ENCODE peak calls at places on chromosomes 1 and 21, in eight cellular contexts. One of them, this sample, is unnamed.

GRCh38 chr1:211479624-211480023 is 12.3 kb downstream of the RD3 start:
- DNase-seq in AG10803: no peak
- DNase-seq in PC-3: no peak
- DNase-seq in upper lobe of right lung: no peak
- DNase-seq in heart left ventricle: no peak
- DNase-seq in CD8-positive, alpha-beta T cell: no peak
- DNase-seq in mucosa of descending colon: no peak
- DNase-seq in neural progenitor cell: no peak
- DNase-seq in this sample: no peak

GRCh38 chr1:50645147-50645546 is 221.9 kb upstream of the DMRTA2 start:
- DNase-seq in upper lobe of right lung: no peak
- DNase-seq in CD8-positive, alpha-beta T cell: no peak
- DNase-seq in mucosa of descending colon: no peak
- DNase-seq in PC-3: no peak
- DNase-seq in AG10803: no peak
- DNase-seq in neural progenitor cell: no peak
- DNase-seq in heart left ventricle: no peak
- DNase-seq in this sample: no peak

GRCh38 chr1:67013573-67013972 is 40.4 kb downstream of the SLC35D1 start:
- DNase-seq in neural progenitor cell: no peak
- DNase-seq in PC-3: peak
- DNase-seq in heart left ventricle: no peak
- DNase-seq in mucosa of descending colon: no peak
- DNase-seq in upper lobe of right lung: no peak
- DNase-seq in CD8-positive, alpha-beta T cell: no peak
- DNase-seq in AG10803: peak
- DNase-seq in this sample: no peak

GRCh38 chr1:161287482-161288054 is 22.2 kb downstream of the MPZ start:
- DNase-seq in CD8-positive, alpha-beta T cell: no peak
- DNase-seq in upper lobe of right lung: no peak
- DNase-seq in AG10803: no peak
- DNase-seq in PC-3: no peak
- DNase-seq in mucosa of descending colon: no peak
- DNase-seq in heart left ventricle: no peak
- DNase-seq in neural progenitor cell: no peak
- DNase-seq in this sample: no peak

GRCh38 chr1:100552031-100552430 is 14.1 kb downstream of the GPR88 start:
- DNase-seq in CD8-positive, alpha-beta T cell: no peak
- DNase-seq in heart left ventricle: no peak
- DNase-seq in upper lobe of right lung: no peak
- DNase-seq in AG10803: no peak
- DNase-seq in mucosa of descending colon: no peak
- DNase-seq in neural progenitor cell: no peak
- DNase-seq in PC-3: no peak
- DNase-seq in this sample: no peak

GRCh38 chr1:205310981-205311704 is 10.4 kb downstream of the NUAK2 start:
- DNase-seq in CD8-positive, alpha-beta T cell: no peak
- DNase-seq in AG10803: no peak
- DNase-seq in mucosa of descending colon: no peak
- DNase-seq in PC-3: no peak
- DNase-seq in upper lobe of right lung: no peak
- DNase-seq in heart left ventricle: no peak
- DNase-seq in neural progenitor cell: no peak
- DNase-seq in this sample: no peak

GRCh38 chr1:201917362-201918033 is 28.8 kb downstream of the SHISA4 start:
- DNase-seq in mucosa of descending colon: no peak
- DNase-seq in upper lobe of right lung: no peak
- DNase-seq in AG10803: peak
- DNase-seq in CD8-positive, alpha-beta T cell: no peak
- DNase-seq in neural progenitor cell: no peak
- DNase-seq in heart left ventricle: no peak
- DNase-seq in PC-3: no peak
- DNase-seq in this sample: peak

GRCh38 chr1:243642936-243643335 is 207.1 kb downstream of the AKT3 start:
- DNase-seq in heart left ventricle: no peak
- DNase-seq in mucosa of descending colon: no peak
- DNase-seq in AG10803: peak
- DNase-seq in CD8-positive, alpha-beta T cell: no peak
- DNase-seq in upper lobe of right lung: no peak
- DNase-seq in PC-3: no peak
- DNase-seq in neural progenitor cell: no peak
- DNase-seq in this sample: no peak

GRCh38 chr1:206672844-206673758 is 11.6 kb upstream of the MAPKAPK2 start:
- DNase-seq in CD8-positive, alpha-beta T cell: no peak
- DNase-seq in mucosa of descending colon: no peak
- DNase-seq in PC-3: no peak
- DNase-seq in neural progenitor cell: no peak
- DNase-seq in heart left ventricle: peak
- DNase-seq in AG10803: peak
- DNase-seq in upper lobe of right lung: no peak
- DNase-seq in this sample: no peak

GRCh38 chr1:81703352-81703735 is 97.4 kb upstream of the ADGRL2 start:
- DNase-seq in AG10803: peak
- DNase-seq in CD8-positive, alpha-beta T cell: no peak
- DNase-seq in upper lobe of right lung: no peak
- DNase-seq in PC-3: peak
- DNase-seq in neural progenitor cell: no peak
- DNase-seq in heart left ventricle: no peak
- DNase-seq in mucosa of descending colon: no peak
- DNase-seq in this sample: no peak

GRCh38 chr1:65079941-65080340 is 68.1 kb upstream of the AK4 start:
- DNase-seq in CD8-positive, alpha-beta T cell: no peak
- DNase-seq in heart left ventricle: no peak
- DNase-seq in neural progenitor cell: no peak
- DNase-seq in mucosa of descending colon: no peak
- DNase-seq in PC-3: peak
- DNase-seq in AG10803: peak
- DNase-seq in upper lobe of right lung: no peak
- DNase-seq in this sample: no peak

GRCh38 chr1:1391225-1391624 is 7.9 kb downstream of the CCNL2 start:
- DNase-seq in neural progenitor cell: no peak
- DNase-seq in upper lobe of right lung: no peak
- DNase-seq in AG10803: no peak
- DNase-seq in PC-3: no peak
- DNase-seq in heart left ventricle: no peak
- DNase-seq in mucosa of descending colon: peak
- DNase-seq in CD8-positive, alpha-beta T cell: no peak
- DNase-seq in this sample: no peak

GRCh38 chr1:146036990-146037646 is 15.6 kb upstream of the HJV start:
- DNase-seq in upper lobe of right lung: peak
- DNase-seq in neural progenitor cell: peak
- DNase-seq in CD8-positive, alpha-beta T cell: peak
- DNase-seq in mucosa of descending colon: peak
- DNase-seq in PC-3: peak
- DNase-seq in heart left ventricle: peak
- DNase-seq in AG10803: peak
- DNase-seq in this sample: peak

GRCh38 chr1:87524021-87524754 is 195.5 kb downstream of the LMO4 start:
- DNase-seq in mucosa of descending colon: no peak
- DNase-seq in CD8-positive, alpha-beta T cell: no peak
- DNase-seq in PC-3: no peak
- DNase-seq in neural progenitor cell: no peak
- DNase-seq in heart left ventricle: peak
- DNase-seq in AG10803: no peak
- DNase-seq in upper lobe of right lung: no peak
- DNase-seq in this sample: no peak

GRCh38 chr21:42997053-42997452 is 22.7 kb downstream of the PKNOX1 start:
- DNase-seq in heart left ventricle: peak
- DNase-seq in PC-3: no peak
- DNase-seq in upper lobe of right lung: peak
- DNase-seq in neural progenitor cell: no peak
- DNase-seq in CD8-positive, alpha-beta T cell: no peak
- DNase-seq in mucosa of descending colon: no peak
- DNase-seq in AG10803: peak
- DNase-seq in this sample: peak

GRCh38 chr21:44702973-44703730 is 6.2 kb downstream of the KRTAP10-12 start:
- DNase-seq in PC-3: no peak
- DNase-seq in CD8-positive, alpha-beta T cell: no peak
- DNase-seq in upper lobe of right lung: no peak
- DNase-seq in mucosa of descending colon: no peak
- DNase-seq in AG10803: no peak
- DNase-seq in neural progenitor cell: no peak
- DNase-seq in heart left ventricle: no peak
- DNase-seq in this sample: no peak

GRCh38 chr1:179115181-179115580 is 33.3 kb downstream of the TOR3A start:
- DNase-seq in AG10803: no peak
- DNase-seq in neural progenitor cell: no peak
- DNase-seq in mucosa of descending colon: no peak
- DNase-seq in CD8-positive, alpha-beta T cell: no peak
- DNase-seq in heart left ventricle: no peak
- DNase-seq in PC-3: no peak
- DNase-seq in upper lobe of right lung: no peak
- DNase-seq in this sample: no peak

GRCh38 chr1:63498106-63498505 is 24.9 kb downstream of the ITGB3BP start:
- DNase-seq in AG10803: no peak
- DNase-seq in heart left ventricle: no peak
- DNase-seq in upper lobe of right lung: no peak
- DNase-seq in CD8-positive, alpha-beta T cell: no peak
- DNase-seq in mucosa of descending colon: no peak
- DNase-seq in PC-3: no peak
- DNase-seq in neural progenitor cell: no peak
- DNase-seq in this sample: no peak

GRCh38 chr1:172997941-172998361 is 52.8 kb downstream of the TNFSF18 start:
- DNase-seq in neural progenitor cell: no peak
- DNase-seq in AG10803: peak
- DNase-seq in CD8-positive, alpha-beta T cell: no peak
- DNase-seq in heart left ventricle: no peak
- DNase-seq in mucosa of descending colon: no peak
- DNase-seq in PC-3: peak
- DNase-seq in upper lobe of right lung: no peak
- DNase-seq in this sample: no peak

GRCh38 chr1:111517464-111518225 is 14.2 kb upstream of the ADORA3 start:
- DNase-seq in upper lobe of right lung: no peak
- DNase-seq in mucosa of descending colon: no peak
- DNase-seq in PC-3: no peak
- DNase-seq in neural progenitor cell: no peak
- DNase-seq in AG10803: no peak
- DNase-seq in heart left ventricle: no peak
- DNase-seq in CD8-positive, alpha-beta T cell: no peak
- DNase-seq in this sample: no peak

GRCh38 chr1:238457610-238458009 is 566.9 kb upstream of the ZP4 start:
- DNase-seq in heart left ventricle: no peak
- DNase-seq in upper lobe of right lung: no peak
- DNase-seq in CD8-positive, alpha-beta T cell: no peak
- DNase-seq in PC-3: no peak
- DNase-seq in mucosa of descending colon: no peak
- DNase-seq in AG10803: no peak
- DNase-seq in neural progenitor cell: no peak
- DNase-seq in this sample: no peak

GRCh38 chr1:26626994-26627393 is 68.8 kb upstream of the ARID1A start:
- DNase-seq in AG10803: peak
- DNase-seq in CD8-positive, alpha-beta T cell: no peak
- DNase-seq in mucosa of descending colon: no peak
- DNase-seq in upper lobe of right lung: no peak
- DNase-seq in heart left ventricle: no peak
- DNase-seq in PC-3: no peak
- DNase-seq in neural progenitor cell: no peak
- DNase-seq in this sample: no peak

DNA sequence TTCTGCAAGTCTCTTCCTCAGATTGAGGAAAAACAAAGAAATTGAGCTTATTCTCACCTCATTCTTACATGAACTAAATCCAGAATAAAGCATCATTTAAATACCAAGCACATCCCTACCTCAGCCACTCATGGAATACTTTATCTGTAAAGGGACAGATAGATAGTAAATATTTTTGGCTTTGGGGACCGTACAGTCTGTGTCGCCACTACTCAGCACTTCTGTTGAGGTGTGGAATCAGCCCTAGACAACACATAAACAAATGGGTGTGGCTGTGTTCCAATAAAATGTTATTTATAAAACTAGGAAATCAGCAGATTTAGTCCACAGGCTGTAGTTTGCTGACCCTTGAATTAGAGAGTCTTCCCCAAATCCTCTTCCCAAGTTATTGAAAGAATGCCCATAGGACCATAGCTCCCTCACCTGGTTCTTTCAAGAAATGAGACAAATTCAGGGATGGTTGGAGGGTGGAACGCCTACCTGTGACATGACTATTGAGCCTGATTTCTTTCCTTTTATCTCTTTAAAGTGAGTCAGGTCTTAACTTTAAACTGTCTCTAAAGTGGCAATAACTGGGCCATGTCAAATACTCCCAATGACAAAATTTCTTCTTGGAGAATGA is 878.5 kb downstream of the USP25 start:
- DNase-seq in PC-3: peak
- DNase-seq in neural progenitor cell: peak
- DNase-seq in upper lobe of right lung: no peak
- DNase-seq in heart left ventricle: no peak
- DNase-seq in mucosa of descending colon: no peak
- DNase-seq in CD8-positive, alpha-beta T cell: no peak
- DNase-seq in AG10803: no peak
- DNase-seq in this sample: no peak
- H3K4me3 ChIP-seq in PC-3: no peak
- H3K4me3 ChIP-seq in neural progenitor cell: no peak
- H3K4me3 ChIP-seq in upper lobe of right lung: no peak
- H3K4me3 ChIP-seq in heart left ventricle: no peak
- H3K4me3 ChIP-seq in mucosa of descending colon: no peak
- H3K4me3 ChIP-seq in CD8-positive, alpha-beta T cell: no peak
- H3K4me3 ChIP-seq in AG10803: no peak
- H3K4me3 ChIP-seq in this sample: no peak

GRCh38 chr1:228226956-228227791 is 19.3 kb downstream of the OBSCN start:
- DNase-seq in heart left ventricle: no peak
- DNase-seq in upper lobe of right lung: no peak
- DNase-seq in PC-3: peak
- DNase-seq in CD8-positive, alpha-beta T cell: no peak
- DNase-seq in AG10803: peak
- DNase-seq in neural progenitor cell: no peak
- DNase-seq in mucosa of descending colon: peak
- DNase-seq in this sample: no peak
- TF ChIP-seq CTCF in heart left ventricle: no peak
- TF ChIP-seq CTCF in upper lobe of right lung: peak
- TF ChIP-seq CTCF in PC-3: peak
- TF ChIP-seq CTCF in CD8-positive, alpha-beta T cell: no peak
- TF ChIP-seq CTCF in AG10803: peak
- TF ChIP-seq CTCF in neural progenitor cell: peak
- TF ChIP-seq CTCF in mucosa of descending colon: no peak
- TF ChIP-seq CTCF in this sample: peak

GRCh38 chr1:181127898-181128453 is 39.5 kb downstream of the IER5 start:
- DNase-seq in mucosa of descending colon: no peak
- DNase-seq in CD8-positive, alpha-beta T cell: no peak
- DNase-seq in upper lobe of right lung: no peak
- DNase-seq in heart left ventricle: no peak
- DNase-seq in PC-3: peak
- DNase-seq in AG10803: no peak
- DNase-seq in neural progenitor cell: no peak
- DNase-seq in this sample: no peak
- H3K4me3 ChIP-seq in mucosa of descending colon: no peak
- H3K4me3 ChIP-seq in CD8-positive, alpha-beta T cell: no peak
- H3K4me3 ChIP-seq in upper lobe of right lung: no peak
- H3K4me3 ChIP-seq in heart left ventricle: no peak
- H3K4me3 ChIP-seq in PC-3: no peak
- H3K4me3 ChIP-seq in AG10803: no peak
- H3K4me3 ChIP-seq in neural progenitor cell: no peak
- H3K4me3 ChIP-seq in this sample: no peak

DNA sequence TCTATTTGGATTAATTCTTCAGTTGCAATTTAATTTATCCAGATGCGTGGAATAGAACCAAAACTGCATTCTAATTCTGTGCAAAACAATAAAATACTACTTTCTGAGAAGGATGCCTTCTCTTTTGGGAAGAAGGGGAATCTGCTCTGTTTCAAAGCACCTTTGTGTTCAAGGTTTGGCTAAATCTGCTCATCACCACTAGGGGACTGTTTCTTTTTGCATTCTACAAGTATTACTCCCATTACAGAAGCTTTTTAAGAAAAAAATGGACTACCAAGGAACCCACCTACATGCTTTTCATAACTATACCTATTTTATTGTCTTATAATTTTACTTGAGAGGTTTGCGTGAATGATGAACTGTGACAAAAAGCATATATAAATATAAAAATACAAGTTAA is 18.2 kb downstream of the MRPS6 start:
- DNase-seq in AG10803: no peak
- DNase-seq in mucosa of descending colon: no peak
- DNase-seq in CD8-positive, alpha-beta T cell: no peak
- DNase-seq in upper lobe of right lung: no peak
- DNase-seq in neural progenitor cell: peak
- DNase-seq in heart left ventricle: no peak
- DNase-seq in PC-3: peak
- DNase-seq in this sample: no peak
- TF ChIP-seq CTCF in AG10803: peak
- TF ChIP-seq CTCF in mucosa of descending colon: no peak
- TF ChIP-seq CTCF in CD8-positive, alpha-beta T cell: peak
- TF ChIP-seq CTCF in upper lobe of right lung: no peak
- TF ChIP-seq CTCF in neural progenitor cell: peak
- TF ChIP-seq CTCF in heart left ventricle: no peak
- TF ChIP-seq CTCF in PC-3: peak
- TF ChIP-seq CTCF in this sample: peak

This sample was measured in HFF-Myc.